ENCODE peak calls at places on chromosome 18, in eight cellular contexts. X is mammary epithelial cell, I is adrenal gland, L is cardiac muscle cell, D is right cardiac atrium, S is fibroblast of lung, Q is hepatocyte, B is tibial artery. U is an unnamed sample.

GRCh38 chr18:78999939-79000338 is 20.3 kb downstream of the SALL3 start:
- DNase-seq in X (no peak), I (no peak), L (no peak), D (no peak), S (no peak), Q (peak; percentile 51), B (no peak), U (peak; percentile 3)

GRCh38 chr18:5582054-5582453 is 38.3 kb upstream of the EPB41L3 start:
- DNase-seq in X (no peak), I (no peak), L (peak; percentile 59), D (no peak), S (peak; percentile 76), Q (peak; percentile 29), B (no peak), U (no peak)

GRCh38 chr18:79384151-79384807 is 11.5 kb upstream of the NFATC1 start:
- DNase-seq in X (no peak), I (no peak), L (no peak), D (peak; percentile 55), S (no peak), Q (no peak), B (no peak), U (no peak)

GRCh38 chr18:21703241-21703820 is 1.2 kb downstream of the ABHD3 start:
- DNase-seq in X (peak; percentile 65), I (no peak), L (no peak), D (peak; percentile 38), S (peak; percentile 1), Q (no peak), B (no peak), U (peak; percentile 32)

GRCh38 chr18:44936485-44936884 is 255.8 kb downstream of the SETBP1 start:
- DNase-seq in X (no peak), I (no peak), L (no peak), D (no peak), S (no peak), Q (no peak), B (no peak), U (no peak)

GRCh38 chr18:54444309-54444914 is 86.7 kb downstream of the C18orf54 start:
- DNase-seq in X (peak; percentile 35), I (peak; percentile 37), L (peak; percentile 63), D (peak; percentile 63), S (peak; percentile 48), Q (peak; percentile 73), B (no peak), U (peak; percentile 45)

GRCh38 chr18:31831903-31832302 is 71.2 kb upstream of the SLC25A52 start:
- DNase-seq in X (no peak), I (no peak), L (no peak), D (no peak), S (no peak), Q (no peak), B (no peak), U (no peak)

GRCh38 chr18:12628706-12629702 is 28.9 kb downstream of the SPIRE1 start:
- DNase-seq in X (peak; percentile 63), I (no peak), L (no peak), D (no peak), S (peak; percentile 83), Q (no peak), B (no peak), U (no peak)

GRCh38 chr18:61896767-61897166 is 4.0 kb upstream of the RNF152 start:
- DNase-seq in X (peak; percentile 98), I (peak; percentile 66), L (peak; percentile 57), D (peak; percentile 84), S (peak; percentile 78), Q (peak; percentile 49), B (peak; percentile 67), U (no peak)

GRCh38 chr18:69757733-69758132 is 189.9 kb downstream of the CD226 start:
- DNase-seq in X (peak; percentile 21), I (no peak), L (no peak), D (no peak), S (peak; percentile 80), Q (no peak), B (no peak), U (no peak)

GRCh38 chr18:67766930-67767329 is 250.4 kb upstream of the DSEL start:
- DNase-seq in X (peak; percentile 96), I (no peak), L (no peak), D (no peak), S (peak; percentile 82), Q (no peak), B (no peak), U (no peak)

GRCh38 chr18:43875496-43875895 is 598.2 kb upstream of the SYT4 start:
- DNase-seq in X (no peak), I (no peak), L (no peak), D (no peak), S (no peak), Q (peak; percentile 14), B (no peak), U (no peak)

GRCh38 chr18:57674891-57675290 is 53.3 kb upstream of the NARS1 start:
- DNase-seq in X (no peak), I (no peak), L (no peak), D (no peak), S (no peak), Q (no peak), B (no peak), U (no peak)

GRCh38 chr18:6752200-6752873 is 22.8 kb downstream of the ARHGAP28 start:
- DNase-seq in X (no peak), I (no peak), L (peak; percentile 37), D (peak; percentile 40), S (peak; percentile 76), Q (peak; percentile 23), B (no peak), U (no peak)

DNA sequence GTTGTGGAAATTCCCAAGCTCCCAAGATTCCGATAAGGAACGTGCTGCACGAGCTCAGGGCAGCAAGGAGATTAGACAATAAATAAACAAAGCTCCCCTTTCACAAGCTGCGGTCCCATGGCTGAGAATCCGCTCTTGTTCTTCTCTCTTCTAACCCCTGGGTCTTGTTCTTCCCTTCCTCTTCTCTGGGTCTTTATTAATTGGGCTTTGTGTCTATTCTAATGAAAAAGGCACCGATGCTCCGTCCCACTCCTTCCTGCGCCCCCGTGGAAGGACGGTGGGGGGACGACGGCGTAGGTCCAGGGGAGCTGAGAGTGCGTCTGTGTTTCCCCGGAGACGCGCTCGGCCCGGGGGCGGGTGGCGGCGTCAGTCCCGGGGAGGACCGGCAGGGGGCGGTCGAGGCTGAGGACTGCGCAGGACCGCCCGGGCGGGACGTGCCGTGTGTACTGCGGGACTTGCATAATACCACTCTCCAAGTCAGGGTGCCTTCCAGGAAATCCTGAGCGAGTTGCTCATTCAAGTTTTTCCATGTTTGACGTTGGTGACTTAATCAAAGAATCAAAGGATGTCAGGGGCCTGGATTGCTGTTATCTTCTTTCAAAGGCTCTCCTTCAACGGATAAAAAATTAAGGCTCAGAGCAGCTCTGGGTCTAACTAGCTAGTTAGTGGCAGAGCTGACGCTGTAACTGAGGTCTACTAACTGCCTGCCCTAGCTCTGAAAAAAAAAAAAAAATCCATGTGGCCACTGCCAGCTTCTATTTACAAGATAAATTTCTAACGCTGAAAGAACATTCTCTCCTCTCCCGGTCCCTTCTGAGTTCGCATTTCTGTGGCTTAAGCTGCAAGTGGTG is 321.4 kb downstream of the TGIF1 start:
- DNase-seq in X (peak; percentile 83), I (peak; percentile 91), L (peak; percentile 85), D (peak; percentile 95), S (peak; percentile 89), Q (peak; percentile 93), B (peak; percentile 91), U (peak; percentile 86)
- H3K27ac ChIP-seq in X (peak overlapping the region; percentile 47), I (peak overlapping the region; percentile 88), L (no peak overlapping the region), D (no peak overlapping the region), S (peak overlapping the region; percentile 79), Q (peak overlapping the region; percentile 71), B (peak overlapping the region; percentile 71), U (peak overlapping the region; percentile 39)

GRCh38 chr18:59084286-59084779 is 55.4 kb upstream of the SEC11C start:
- DNase-seq in X (peak; percentile 51), I (peak; percentile 65), L (peak; percentile 86), D (peak; percentile 83), S (peak; percentile 69), Q (peak; percentile 87), B (peak; percentile 71), U (peak; percentile 57)
- H3K4me1 ChIP-seq in X (no peaks in the 10 kb centered on the region), I (no peaks in the 10 kb centered on the region), L (no peaks in the 10 kb centered on the region), D (no peaks in the 10 kb centered on the region), S (no peaks in the 10 kb centered on the region), Q (no peaks in the 10 kb centered on the region), B (no peaks in the 10 kb centered on the region), U (no peaks in the 10 kb centered on the region)

DNA sequence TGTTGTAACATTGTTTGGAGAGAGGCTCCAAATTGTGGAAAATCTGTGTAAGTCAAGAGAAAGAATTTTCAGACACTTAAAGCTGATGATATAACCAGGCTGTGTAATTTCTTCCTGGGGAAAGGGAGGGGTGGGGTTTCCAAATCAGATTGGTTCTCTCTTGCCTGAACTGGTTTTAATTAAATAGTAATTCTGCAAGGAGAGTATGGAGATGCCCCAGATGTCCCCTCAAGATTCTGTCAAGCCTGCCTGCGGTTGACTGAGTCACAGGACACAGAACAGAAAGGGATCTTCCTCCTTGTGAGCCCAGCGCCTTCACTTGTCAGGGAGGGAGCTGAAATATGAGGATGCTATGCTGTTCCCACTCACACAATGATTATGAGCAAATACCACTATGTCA is 54.5 kb downstream of the C18orf63 start:
- DNase-seq in X (no peak), I (no peak), L (no peak), D (no peak), S (no peak), Q (peak; percentile 16), B (no peak), U (no peak)
- H3K27ac ChIP-seq in X (no peak overlapping the region), I (no peak overlapping the region), L (no peak overlapping the region), D (no peak overlapping the region), S (no peak overlapping the region), Q (peak overlapping the region; percentile 85), B (no peak overlapping the region), U (no peak overlapping the region)

GRCh38 chr18:48623468-48624220 is 84.8 kb downstream of the CTIF start:
- DNase-seq in X (peak; percentile 60), I (no peak), L (no peak), D (peak; percentile 22), S (peak; percentile 97), Q (no peak), B (no peak), U (no peak)
- H3K4me1 ChIP-seq in X (peaks cover 37% of the 10 kb centered on the region), I (no peaks in the 10 kb centered on the region), L (no peaks in the 10 kb centered on the region), D (no peaks in the 10 kb centered on the region), S (peaks cover 43% of the 10 kb centered on the region), Q (no peaks in the 10 kb centered on the region), B (peaks cover 18% of the 10 kb centered on the region), U (no peaks in the 10 kb centered on the region)

DNA sequence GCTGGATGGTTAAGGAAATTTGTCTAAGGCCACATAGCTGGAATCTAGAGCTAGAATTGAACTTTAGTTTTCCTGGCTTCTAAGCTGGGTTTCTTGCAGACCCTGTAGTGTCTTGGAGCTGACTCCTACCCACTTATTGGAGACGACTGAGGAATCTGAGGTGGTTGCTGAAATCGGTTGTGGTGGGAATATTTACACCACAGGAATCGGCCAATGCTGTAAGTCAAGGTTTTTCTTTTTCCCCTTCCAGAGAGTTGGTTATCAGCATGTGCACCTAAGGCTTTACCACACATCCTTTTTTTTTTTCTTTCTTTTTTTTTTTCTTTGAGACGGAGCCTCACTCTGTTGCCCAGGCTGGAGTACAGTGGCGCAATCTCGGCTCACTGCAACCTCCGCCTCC is 9.3 kb downstream of the CABLES1 start:
- DNase-seq in X (no peak), I (no peak), L (no peak), D (no peak), S (no peak), Q (no peak), B (no peak), U (no peak)
- H3K27ac ChIP-seq in X (no peak overlapping the region), I (no peak overlapping the region), L (no peak overlapping the region), D (no peak overlapping the region), S (no peak overlapping the region), Q (peak overlapping the region; percentile 91), B (peak overlapping the region; percentile 82), U (no peak overlapping the region)

U was measured in small intestine.